ENCODE peak calls at places on chromosomes 13 and 19, in four cellular contexts. F is breast epithelium; S is effector memory CD4-positive, alpha-beta T cell; R is mesenchymal stem cell. G is an unnamed sample. For H3K4me1, the result is how much of the 10 kb centered on the place peaks cover.

GRCh38 chr19:2341247-2341705 is 12.8 kb downstream of the SPPL2B start:
- DNase-seq in R (no peak), S (no peak), F (no peak), G (peak)

GRCh38 chr19:48332662-48333466 is 7.5 kb downstream of the EMP3 start:
- DNase-seq in S (peak), F (peak), R (peak), G (peak)

GRCh38 chr19:56987184-56987583 is 132.6 kb upstream of the USP29 start:
- DNase-seq in S (no peak), F (no peak), R (no peak), G (no peak)

GRCh38 chr13:27271572-27272096 is 1.0 kb downstream of the RASL11A start:
- DNase-seq in R (no peak), S (no peak), F (no peak), G (no peak)

GRCh38 chr13:95480131-95480545 is 72.4 kb upstream of the CLDN10 start:
- DNase-seq in R (no peak), F (no peak), S (no peak), G (no peak)

GRCh38 chr13:104837756-104838155 is 1697.7 kb downstream of the EFNB2 start:
- DNase-seq in F (no peak), S (no peak), R (no peak), G (no peak)

GRCh38 chr13:77521595-77522367 is 13.7 kb upstream of the SCEL start:
- DNase-seq in S (no peak), F (no peak), R (no peak), G (no peak)

GRCh38 chr19:409006-409514 is at the start of gene C2CD4C:
- DNase-seq in F (no peak), S (no peak), R (peak), G (peak)

GRCh38 chr19:42076375-42076944 is 494 bp downstream of the ZNF574 start:
- DNase-seq in R (no peak), F (peak), S (no peak), G (no peak)

GRCh38 chr13:38180100-38180499 is 169.6 kb upstream of the UFM1 start:
- DNase-seq in S (no peak), R (no peak), F (no peak), G (no peak)

GRCh38 chr13:29849071-29849541 is 1.3 kb downstream of the UBL3 start:
- DNase-seq in S (peak), F (no peak), R (peak), G (peak)

GRCh38 chr19:48552406-48553322 is 692 bp downstream of the SULT2B1 start:
- DNase-seq in F (no peak), S (no peak), R (no peak), G (no peak)

DNA sequence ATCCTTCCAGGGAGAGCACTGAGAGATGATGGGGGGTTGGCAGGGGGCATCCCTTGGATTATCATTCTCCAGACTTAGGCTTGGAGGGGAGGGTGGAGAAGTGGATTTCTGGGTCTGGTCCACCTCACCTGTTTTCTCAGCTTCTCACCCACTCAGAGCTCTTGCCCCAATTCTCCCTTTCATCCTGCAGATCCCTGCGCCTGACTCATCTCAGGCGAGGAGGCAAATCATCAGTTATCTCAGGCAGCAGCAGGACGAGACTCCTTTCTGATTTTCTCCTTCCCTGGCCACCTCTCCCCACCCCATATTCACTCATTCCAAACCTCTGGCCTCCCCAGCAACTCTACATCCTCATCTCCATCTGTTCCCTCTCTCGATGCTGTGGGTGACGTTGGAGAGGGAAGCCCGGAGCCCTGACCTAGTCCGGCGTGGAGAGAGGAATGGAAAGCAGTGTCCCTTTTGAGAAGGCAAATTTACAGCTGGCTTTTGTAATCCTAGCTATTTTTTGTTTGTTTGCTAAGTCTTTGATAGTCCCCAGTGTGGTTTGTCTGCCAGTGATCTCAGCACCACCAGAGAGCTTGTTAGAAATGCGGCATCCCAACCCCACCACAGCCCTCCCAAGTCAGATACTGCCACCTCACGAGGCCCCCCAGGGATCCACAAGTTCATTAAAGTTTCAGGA is 24.0 kb upstream of the TPT1 start:
- DNase-seq in F (no peak), R (no peak), S (no peak), G (no peak)
- H3K4me3 ChIP-seq in F (no peak), R (no peak), S (no peak), G (no peak)

GRCh38 chr13:31930490-31930889 is 101.1 kb upstream of the FRY start:
- DNase-seq in S (no peak), F (no peak), R (no peak), G (no peak)
- H3K27ac ChIP-seq in S (no peak), F (no peak), R (no peak), G (no peak)

DNA sequence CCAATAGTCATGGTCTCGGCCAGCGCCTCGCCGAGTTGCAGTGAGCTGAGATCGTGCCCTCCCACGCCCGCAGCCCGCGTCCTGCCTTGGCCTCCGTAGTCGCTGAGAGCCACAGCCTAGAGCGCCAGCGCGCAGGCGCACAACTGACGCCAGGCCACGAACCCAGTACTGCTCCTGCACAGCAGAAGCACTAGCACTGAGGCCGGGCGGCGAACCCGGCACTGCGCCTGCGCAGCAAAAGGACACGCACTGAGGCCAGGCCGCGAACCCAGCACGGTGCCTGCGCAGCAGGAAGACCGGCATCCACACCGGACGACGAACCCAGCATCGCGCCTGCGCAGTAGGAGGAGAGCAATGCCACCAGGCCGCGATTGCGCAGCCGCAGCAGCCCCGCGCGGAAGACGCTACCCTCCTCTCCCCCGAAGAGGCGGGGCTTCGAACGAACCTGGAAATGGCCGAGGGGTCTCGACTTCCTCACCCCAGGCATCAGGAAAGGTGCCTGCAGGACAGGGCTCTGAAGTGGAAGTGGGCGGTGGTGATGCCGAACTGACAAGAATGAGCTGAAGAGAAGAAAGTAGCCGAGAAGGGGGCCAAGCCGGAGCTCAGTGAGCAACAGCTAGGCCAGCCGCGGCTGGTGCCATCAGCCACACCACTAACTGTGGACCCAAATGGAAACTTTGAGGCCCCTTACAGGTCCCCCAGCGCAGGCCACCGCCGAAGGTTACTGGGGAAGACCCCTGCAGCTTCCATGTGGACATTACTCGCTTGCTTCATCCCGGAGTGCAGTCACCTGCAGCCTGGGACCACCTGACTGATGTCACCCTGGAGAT is 7.5 kb downstream of the F10 start:
- DNase-seq in F (no peak), R (no peak), S (no peak), G (peak)
- H3K4me1 ChIP-seq in F (under half), R (under half), S (under half), G (under half)

GRCh38 chr13:101416181-101417042 is at the start of gene NALCN:
- DNase-seq in R (peak), F (no peak), S (no peak), G (no peak)
- H3K4me3 ChIP-seq in R (peak), F (peak), S (no peak), G (no peak)

DNA sequence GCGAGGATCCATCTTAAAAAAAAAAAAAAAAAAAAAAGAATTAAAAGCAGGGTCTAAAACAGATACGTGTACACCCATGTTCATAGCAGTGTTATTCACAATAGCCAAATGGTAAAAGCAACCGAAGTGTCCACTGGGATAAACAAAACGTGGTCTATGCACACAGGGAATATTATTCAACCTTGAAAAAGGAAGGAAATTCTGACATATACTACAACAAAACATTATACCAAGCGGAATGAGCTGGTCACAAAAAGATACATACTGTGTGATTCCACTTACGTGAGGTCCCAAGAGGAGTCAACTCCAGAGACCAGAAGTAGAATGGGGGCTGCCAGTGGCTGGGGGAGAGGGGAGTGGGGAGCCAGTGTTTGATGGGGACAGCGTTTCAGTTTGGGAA is 14.7 kb upstream of the ADPRHL1 start:
- DNase-seq in F (no peak), R (no peak), S (no peak), G (no peak)
- H3K27ac ChIP-seq in F (no peak), R (no peak), S (no peak), G (no peak)

DNA sequence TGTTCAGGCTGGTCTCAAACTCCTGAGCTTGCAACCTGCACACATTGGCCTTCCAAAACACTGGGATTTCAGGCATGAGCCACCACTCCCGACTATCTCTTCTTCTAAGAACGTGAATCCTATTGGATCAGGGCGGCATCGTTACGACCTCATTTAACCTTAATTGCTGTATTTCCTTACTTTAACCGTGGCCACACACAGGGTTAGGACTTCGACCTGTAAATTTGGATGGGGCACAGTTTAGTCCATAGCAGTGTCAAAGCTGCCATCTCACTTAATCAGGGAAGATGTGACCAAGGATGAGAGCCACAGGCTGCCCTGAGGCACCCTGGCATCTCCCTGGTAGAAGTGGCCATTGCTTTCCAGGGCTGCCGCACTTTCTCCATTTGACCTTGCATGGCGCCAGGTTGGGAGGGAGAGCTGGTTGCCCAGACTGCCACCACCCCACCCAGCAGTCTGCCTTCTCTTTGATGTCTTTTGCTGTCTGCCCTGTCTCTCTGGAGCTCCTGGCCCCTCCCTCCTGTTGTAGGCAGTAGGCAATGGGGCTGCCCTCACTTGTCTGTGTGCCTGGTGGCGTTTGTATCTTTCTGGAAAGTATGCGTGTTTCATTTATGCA is 141.3 kb upstream of the RNF113B start:
- DNase-seq in R (no peak), F (no peak), S (no peak), G (no peak)
- H3K4me1 ChIP-seq in R (under half), F (under half), S (under half), G (under half)

GRCh38 chr19:18428837-18429674 is 8.9 kb downstream of the ISYNA1 start:
- DNase-seq in R (peak), S (peak), F (no peak), G (peak)
- H3K4me3 ChIP-seq in R (peak), S (peak), F (peak), G (no peak)

GRCh38 chr19:13036366-13036976 is 41.2 kb downstream of the NFIX start:
- DNase-seq in F (peak), S (no peak), R (no peak), G (no peak)

GRCh38 chr19:13035820-13036365 is 40.6 kb downstream of the NFIX start:
- DNase-seq in R (no peak), F (no peak), S (no peak), G (no peak)

GRCh38 chr19:13038306-13039210 is 43.3 kb downstream of the NFIX start:
- DNase-seq in S (no peak), F (no peak), R (no peak), G (no peak)

GRCh38 chr19:13037718-13038117 is 42.4 kb downstream of the NFIX start:
- DNase-seq in S (no peak), R (no peak), F (no peak), G (no peak)

GRCh38 chr19:13037161-13037560 is 41.9 kb downstream of the NFIX start:
- DNase-seq in F (peak), R (peak), S (no peak), G (no peak)
- H3K27ac ChIP-seq in F (peak), R (no peak), S (no peak), G (no peak)

DNA sequence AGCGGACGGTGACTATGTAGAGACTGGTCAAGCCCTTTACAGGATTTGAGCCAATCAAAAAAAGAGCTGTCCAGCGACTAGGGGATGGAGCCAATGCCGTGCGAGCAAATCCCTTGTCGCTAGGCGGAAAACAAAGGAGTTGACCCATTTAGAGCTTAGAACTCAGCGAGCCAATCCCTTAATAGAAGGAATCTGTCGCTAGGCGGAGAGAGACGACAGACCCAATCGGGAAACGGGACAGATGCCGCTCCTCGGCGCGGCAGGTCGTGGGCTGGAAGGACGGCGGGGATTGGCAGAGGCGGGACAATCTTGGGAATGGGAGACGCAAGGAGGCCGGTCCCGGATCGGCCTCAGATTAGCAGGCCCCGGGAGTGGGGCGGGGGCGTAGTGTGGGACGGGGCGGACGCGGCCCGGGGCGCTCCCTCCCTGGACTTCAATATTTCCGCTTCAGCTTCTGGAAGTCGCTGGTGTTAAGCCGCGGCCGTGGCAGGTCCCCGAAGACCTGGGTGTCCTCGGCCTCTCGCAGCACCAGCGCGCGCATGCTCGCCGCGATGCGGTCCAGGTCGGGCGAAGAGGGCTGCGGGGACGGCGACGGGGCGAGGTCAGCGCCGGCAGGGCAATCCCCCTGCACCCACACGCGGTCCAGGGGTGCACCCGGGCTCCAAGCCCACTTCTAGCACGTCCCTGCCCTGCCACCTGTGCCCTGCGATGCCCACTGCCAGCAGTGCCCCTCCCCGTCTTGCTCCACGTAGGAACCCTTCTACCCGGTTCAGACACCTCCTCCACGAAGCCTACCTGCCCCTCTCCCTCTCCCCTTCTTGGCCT is 2.3 kb upstream of the PNKP start:
- DNase-seq in S (peak), F (peak), R (peak), G (peak)
- H3K4me1 ChIP-seq in S (under half), F (under half), R (under half), G (half or more)

G was measured in CD4-positive, alpha-beta memory T cell.